ENCODE peak calls at places on chromosome 3, in six cellular contexts. A, O, V, J, P and F are unnamed samples.

GRCh38 chr3:131306242-131306641 is 75.3 kb upstream of the NUDT16 start:
- DNase-seq in P (no peak), A (no peak), O (no peak), V (no peak), J (peak), F (no peak)

GRCh38 chr3:176939022-176939817 is 258.1 kb downstream of the TBL1XR1 start:
- DNase-seq in O (no peak), A (peak), V (peak), J (peak), P (peak), F (peak)

GRCh38 chr3:25885544-25885943 is 95.7 kb downstream of the OXSM start:
- DNase-seq in J (no peak), O (no peak), P (no peak), V (no peak), A (no peak), F (no peak)

GRCh38 chr3:123809597-123809996 is 74.5 kb downstream of the MYLK start:
- DNase-seq in A (no peak), O (no peak), P (no peak), V (no peak), J (no peak), F (no peak)

GRCh38 chr3:186414735-186415419 is 52.8 kb upstream of the DGKG start:
- DNase-seq in J (no peak), O (no peak), V (no peak), A (no peak), P (no peak), F (no peak)

GRCh38 chr3:141336672-141337522 is 31.4 kb upstream of the ZBTB38 start:
- DNase-seq in J (peak), P (no peak), A (peak), V (peak), O (no peak), F (peak)

GRCh38 chr3:171429635-171430034 is 30.6 kb downstream of the TNIK start:
- DNase-seq in V (no peak), P (no peak), O (peak), A (no peak), J (no peak), F (no peak)

GRCh38 chr3:178340523-178340922 is 195.7 kb upstream of the KCNMB2 start:
- DNase-seq in P (no peak), O (no peak), J (no peak), A (no peak), V (no peak), F (no peak)

GRCh38 chr3:119356646-119357045 is 62.5 kb downstream of the ARHGAP31 start:
- DNase-seq in P (no peak), J (no peak), O (no peak), V (no peak), A (no peak), F (no peak)

GRCh38 chr3:46612324-46612723 is at the start of gene FAM240A:
- DNase-seq in V (no peak), P (no peak), A (no peak), J (no peak), O (no peak), F (no peak)

GRCh38 chr3:131907809-131908208 is 127.0 kb downstream of the CPNE4 start:
- DNase-seq in J (no peak), O (no peak), A (no peak), V (no peak), P (no peak), F (no peak)

GRCh38 chr3:3705090-3705775 is 94.0 kb upstream of the LRRN1 start:
- DNase-seq in J (no peak), P (no peak), V (no peak), A (no peak), O (no peak), F (no peak)

GRCh38 chr3:180679178-180680096 is at the start of gene CCDC39:
- DNase-seq in A (peak), J (peak), P (peak), V (peak), O (peak), F (peak)

GRCh38 chr3:66588340-66588847 is 87.6 kb upstream of the LRIG1 start:
- DNase-seq in A (no peak), V (peak), P (no peak), O (no peak), J (no peak), F (no peak)

GRCh38 chr3:106590259-106590658 is 721.4 kb upstream of the CBLB start:
- DNase-seq in A (no peak), J (no peak), P (no peak), V (no peak), O (no peak), F (no peak)

GRCh38 chr3:64291345-64291744 is 66.1 kb upstream of the PRICKLE2 start:
- DNase-seq in V (no peak), P (no peak), A (no peak), O (no peak), J (no peak), F (no peak)

GRCh38 chr3:150447631-150448465 is 39.8 kb downstream of the TSC22D2 start:
- DNase-seq in J (no peak), P (no peak), V (no peak), O (no peak), A (no peak), F (no peak)

GRCh38 chr3:31926543-31926942 is 54.5 kb downstream of the OSBPL10 start:
- DNase-seq in O (no peak), J (no peak), P (no peak), A (no peak), V (no peak), F (no peak)

GRCh38 chr3:150385296-150386242 is 22.5 kb upstream of the TSC22D2 start:
- DNase-seq in J (peak), O (no peak), V (no peak), A (no peak), P (no peak), F (no peak)

GRCh38 chr3:124935794-124936542 is 1.4 kb upstream of the MUC13 start:
- DNase-seq in O (no peak), J (no peak), A (no peak), V (peak), P (no peak), F (no peak)

GRCh38 chr3:29335438-29335837 is 54.6 kb downstream of the RBMS3 start:
- DNase-seq in O (no peak), V (no peak), P (no peak), J (no peak), A (no peak), F (no peak)

GRCh38 chr3:39147711-39148115 is 5.7 kb downstream of the CSRNP1 start:
- DNase-seq in O (no peak), V (no peak), P (no peak), A (peak), J (no peak), F (no peak)

GRCh38 chr3:5250467-5251195 is 63.1 kb downstream of the EDEM1 start:
- DNase-seq in J (no peak), A (no peak), O (no peak), P (no peak), V (peak), F (no peak)

GRCh38 chr3:163368168-163368567 is 1710.1 kb downstream of the SI start:
- DNase-seq in O (no peak), A (no peak), V (no peak), J (no peak), P (no peak), F (no peak)

GRCh38 chr3:55500555-55501340 is 13.6 kb upstream of the WNT5A start:
- DNase-seq in O (no peak), J (no peak), P (no peak), V (no peak), A (no peak), F (no peak)

GRCh38 chr3:146817705-146818104 is 212.6 kb upstream of the PLSCR5 start:
- DNase-seq in O (no peak), J (no peak), V (no peak), A (no peak), P (no peak), F (no peak)

GRCh38 chr3:146818866-146819265 is 213.7 kb upstream of the PLSCR5 start:
- DNase-seq in J (no peak), P (no peak), A (no peak), V (no peak), O (no peak), F (no peak)

GRCh38 chr3:146818301-146818700 is 213.2 kb upstream of the PLSCR5 start:
- DNase-seq in V (no peak), J (no peak), P (no peak), O (no peak), A (no peak), F (no peak)

GRCh38 chr3:146827836-146828235 is 222.7 kb upstream of the PLSCR5 start:
- DNase-seq in P (no peak), O (no peak), J (no peak), A (no peak), V (no peak), F (no peak)

DNA sequence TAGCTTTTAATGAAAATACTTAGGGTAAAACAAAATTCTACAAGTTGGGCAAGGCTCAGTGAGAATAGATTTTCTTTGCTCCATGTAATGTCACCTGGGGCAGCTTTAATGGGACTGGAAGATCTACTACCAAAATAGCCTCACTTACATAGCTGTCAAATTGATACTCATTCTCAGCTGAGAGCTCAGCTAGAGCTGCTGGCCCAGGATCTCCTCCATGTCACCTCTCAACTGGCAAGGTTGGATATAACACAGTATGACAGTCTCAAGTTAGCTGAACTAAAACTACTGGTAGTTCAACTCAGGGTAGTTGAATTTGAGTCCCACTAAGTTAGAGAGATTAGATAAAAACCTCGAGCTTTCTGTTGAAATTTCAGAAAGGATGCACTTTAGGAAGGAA is 218.5 kb upstream of the PLSCR5 start:
- DNase-seq in V (no peak), O (no peak), J (no peak), A (no peak), P (no peak), F (no peak)
- TF ChIP-seq POLR2A in V (no peak), O (no peak), J (no peak), A (no peak), P (no peak), F (no peak)

GRCh38 chr3:40229411-40229810 is 80.1 kb upstream of the EIF1B start:
- DNase-seq in O (no peak), P (no peak), A (no peak), V (no peak), J (peak), F (no peak)
- TF ChIP-seq TAF1 in O (no peak), P (no peak), A (no peak), V (no peak), J (no peak), F (no peak)

DNA sequence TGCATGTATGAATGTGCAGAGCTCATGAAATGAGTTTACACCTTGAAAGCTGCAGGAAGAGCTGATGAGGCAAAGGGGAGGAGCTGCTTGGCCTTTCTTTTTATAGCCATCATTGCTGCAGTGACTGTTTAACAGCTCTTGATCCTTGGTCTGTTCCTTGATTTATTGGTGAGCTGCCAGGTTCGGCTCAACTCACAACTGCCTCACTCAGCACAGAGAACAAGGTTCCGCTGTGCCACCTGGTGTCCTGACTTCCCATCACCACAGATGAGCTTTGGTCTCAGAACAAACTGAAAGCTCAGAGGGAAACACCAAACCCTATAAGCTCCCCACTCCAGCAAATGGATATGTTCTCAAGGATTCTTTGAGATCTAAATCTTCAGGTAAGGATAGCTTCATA is 626.1 kb downstream of the MAGI1 start:
- DNase-seq in P (no peak), O (no peak), J (no peak), V (peak), A (no peak), F (no peak)
- TF ChIP-seq POLR2AphosphoS5 in P (no peak), O (no peak), J (no peak), V (no peak), A (no peak), F (no peak)

DNA sequence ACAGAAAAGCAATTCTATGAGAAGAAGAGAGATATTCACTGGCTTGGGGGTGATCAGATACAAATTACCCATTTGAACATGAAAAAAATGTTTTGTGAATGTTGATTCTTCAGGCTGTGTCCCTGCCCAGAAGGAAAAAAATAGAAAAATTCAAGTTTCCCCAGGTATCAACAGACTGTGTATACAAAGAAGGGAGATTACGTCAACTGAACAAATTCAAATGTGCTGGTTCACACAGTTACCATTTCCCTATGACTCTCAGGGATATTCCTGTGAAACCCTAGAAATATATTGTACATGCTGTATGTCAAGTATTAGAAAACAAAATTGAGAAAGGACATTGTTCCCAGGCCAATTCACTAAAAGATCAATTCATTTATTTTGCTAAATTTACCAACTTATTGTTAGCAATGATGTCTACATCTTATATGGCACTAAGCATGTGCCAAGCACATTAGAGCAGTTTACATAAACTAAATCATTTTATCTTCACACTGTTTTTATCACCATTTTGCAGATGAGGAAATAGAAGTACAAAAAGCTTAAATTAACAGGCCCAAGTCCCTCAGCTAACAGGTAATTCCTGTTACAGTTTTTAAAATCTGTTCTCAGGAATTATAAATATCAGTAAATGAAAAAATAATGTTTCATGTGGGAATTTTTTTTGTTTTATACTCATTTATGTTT is 306.7 kb upstream of the ROBO2 start:
- DNase-seq in O (no peak), A (no peak), P (no peak), J (no peak), V (no peak), F (no peak)
- TF ChIP-seq POLR2A in O (no peak), A (no peak), P (no peak), J (no peak), V (no peak), F (no peak)